ENCODE peak calls at places on chromosome 14, in seven cellular contexts. T, Z, P, D, E, O and F are unnamed samples.
A peak's percentile ranks its signal among the peaks of the same experiment; 100 is the strongest.

GRCh38 chr14:86654558-86655184 is 1124.7 kb downstream of the FLRT2 start:
- DNase-seq in P (peak; percentile 67), O (peak; percentile 22), E (peak; percentile 3), D (peak; percentile 71), Z (no peak), T (peak; percentile 37), F (peak; percentile 66)

GRCh38 chr14:59739794-59740193 is 130.8 kb downstream of the RTN1 start:
- DNase-seq in O (no peak), Z (no peak), T (peak; percentile 60), D (peak; percentile 8), P (no peak), E (peak; percentile 88), F (peak; percentile 8)

GRCh38 chr14:79596531-79596930 is 614.8 kb downstream of the DIO2 start:
- DNase-seq in P (peak; percentile 89), E (no peak), Z (no peak), O (no peak), D (no peak), T (no peak), F (peak; percentile 77)

GRCh38 chr14:49954171-49954631 is 61.3 kb downstream of the ARF6 start:
- DNase-seq in Z (no peak), O (peak; percentile 60), T (no peak), D (peak; percentile 91), E (no peak), P (peak; percentile 46), F (no peak)

GRCh38 chr14:24198845-24199524 is 3.7 kb upstream of the TM9SF1 start:
- DNase-seq in P (no peak), E (no peak), O (no peak), D (no peak), T (no peak), Z (no peak), F (no peak)

GRCh38 chr14:39673141-39674133 is 241.2 kb upstream of the FBXO33 start:
- DNase-seq in O (no peak), T (no peak), E (no peak), Z (peak; percentile 42), D (peak; percentile 14), P (peak; percentile 33), F (peak; percentile 16)

GRCh38 chr14:99918781-99919180 is 125.6 kb downstream of the EML1 start:
- DNase-seq in P (no peak), O (no peak), T (no peak), E (no peak), Z (no peak), D (no peak), F (no peak)

GRCh38 chr14:106210650-106211049 is 684.3 kb downstream of the TMEM121 start:
- DNase-seq in T (no peak), P (no peak), E (no peak), D (no peak), Z (no peak), O (no peak), F (no peak)

GRCh38 chr14:33692762-33693161 is 258.1 kb downstream of the EGLN3 start:
- DNase-seq in T (no peak), P (peak; percentile 92), Z (peak; percentile 71), O (peak; percentile 52), E (no peak), D (peak; percentile 29), F (peak; percentile 78)

GRCh38 chr14:37054869-37055268 is 117.5 kb downstream of the SLC25A21 start:
- DNase-seq in Z (no peak), E (no peak), O (no peak), D (no peak), T (no peak), P (no peak), F (no peak)

GRCh38 chr14:71013551-71014192 is 106.4 kb downstream of the PCNX1 start:
- DNase-seq in T (no peak), P (peak; percentile 13), Z (no peak), O (no peak), D (no peak), E (no peak), F (peak; percentile 22)

GRCh38 chr14:92945959-92946846 is 23.3 kb downstream of the CHGA start:
- DNase-seq in T (peak; percentile 35), D (peak; percentile 75), P (peak; percentile 73), E (no peak), Z (no peak), O (peak; percentile 48), F (peak; percentile 60)

GRCh38 chr14:105397350-105397931 is 897 bp upstream of the TEX22 start:
- DNase-seq in O (no peak), D (no peak), Z (no peak), P (no peak), E (no peak), T (no peak), F (no peak)

GRCh38 chr14:91714805-91715204 is 17.1 kb downstream of the CATSPERB start:
- DNase-seq in P (no peak), T (no peak), D (no peak), O (no peak), Z (no peak), E (no peak), F (no peak)

GRCh38 chr14:54929556-54929955 is 26.9 kb upstream of the GCH1 start:
- DNase-seq in E (no peak), O (no peak), Z (no peak), D (no peak), T (no peak), P (no peak), F (no peak)

GRCh38 chr14:100671906-100672305 is 54.8 kb upstream of the DLK1 start:
- DNase-seq in Z (no peak), E (no peak), T (no peak), D (no peak), O (no peak), P (no peak), F (no peak)

GRCh38 chr14:101740981-101741380 is 20.5 kb upstream of the PPP2R5C start:
- DNase-seq in P (no peak), O (no peak), D (no peak), E (no peak), Z (no peak), T (no peak), F (no peak)

GRCh38 chr14:61426048-61426447 is 104.7 kb downstream of the PRKCH start:
- DNase-seq in E (no peak), O (peak; percentile 76), T (no peak), P (no peak), Z (no peak), D (peak; percentile 79), F (no peak)
- H3K4me3 ChIP-seq in E (no peak overlapping the region), O (no peak overlapping the region), T (no peak overlapping the region), P (no peak overlapping the region), Z (no peak overlapping the region), D (no peak overlapping the region), F (no peak overlapping the region)

GRCh38 chr14:61565181-61565580 is 130.1 kb upstream of the HIF1A start:
- DNase-seq in T (no peak), E (no peak), O (no peak), D (no peak), P (peak; percentile 66), Z (no peak), F (no peak)

GRCh38 chr14:61567838-61568571 is 127.3 kb upstream of the HIF1A start:
- DNase-seq in T (peak; percentile 41), Z (no peak), E (peak; percentile 76), P (no peak), O (no peak), D (no peak), F (no peak)

GRCh38 chr14:61568572-61569011 is 126.7 kb upstream of the HIF1A start:
- DNase-seq in O (no peak), Z (no peak), P (no peak), T (no peak), D (peak; percentile 57), E (peak; percentile 39), F (no peak)

GRCh38 chr14:61565836-61566536 is 129.3 kb upstream of the HIF1A start:
- DNase-seq in P (peak; percentile 92), E (no peak), O (peak; percentile 73), T (no peak), Z (no peak), D (peak; percentile 85), F (peak; percentile 93)

GRCh38 chr14:61566537-61567225 is 128.6 kb upstream of the HIF1A start:
- DNase-seq in P (peak; percentile 83), T (no peak), O (peak; percentile 71), Z (no peak), E (no peak), D (peak; percentile 75), F (peak; percentile 71)
- H3K4me3 ChIP-seq in P (no peak overlapping the region), T (no peak overlapping the region), O (no peak overlapping the region), Z (no peak overlapping the region), E (no peak overlapping the region), D (no peak overlapping the region), F (no peak overlapping the region)

DNA sequence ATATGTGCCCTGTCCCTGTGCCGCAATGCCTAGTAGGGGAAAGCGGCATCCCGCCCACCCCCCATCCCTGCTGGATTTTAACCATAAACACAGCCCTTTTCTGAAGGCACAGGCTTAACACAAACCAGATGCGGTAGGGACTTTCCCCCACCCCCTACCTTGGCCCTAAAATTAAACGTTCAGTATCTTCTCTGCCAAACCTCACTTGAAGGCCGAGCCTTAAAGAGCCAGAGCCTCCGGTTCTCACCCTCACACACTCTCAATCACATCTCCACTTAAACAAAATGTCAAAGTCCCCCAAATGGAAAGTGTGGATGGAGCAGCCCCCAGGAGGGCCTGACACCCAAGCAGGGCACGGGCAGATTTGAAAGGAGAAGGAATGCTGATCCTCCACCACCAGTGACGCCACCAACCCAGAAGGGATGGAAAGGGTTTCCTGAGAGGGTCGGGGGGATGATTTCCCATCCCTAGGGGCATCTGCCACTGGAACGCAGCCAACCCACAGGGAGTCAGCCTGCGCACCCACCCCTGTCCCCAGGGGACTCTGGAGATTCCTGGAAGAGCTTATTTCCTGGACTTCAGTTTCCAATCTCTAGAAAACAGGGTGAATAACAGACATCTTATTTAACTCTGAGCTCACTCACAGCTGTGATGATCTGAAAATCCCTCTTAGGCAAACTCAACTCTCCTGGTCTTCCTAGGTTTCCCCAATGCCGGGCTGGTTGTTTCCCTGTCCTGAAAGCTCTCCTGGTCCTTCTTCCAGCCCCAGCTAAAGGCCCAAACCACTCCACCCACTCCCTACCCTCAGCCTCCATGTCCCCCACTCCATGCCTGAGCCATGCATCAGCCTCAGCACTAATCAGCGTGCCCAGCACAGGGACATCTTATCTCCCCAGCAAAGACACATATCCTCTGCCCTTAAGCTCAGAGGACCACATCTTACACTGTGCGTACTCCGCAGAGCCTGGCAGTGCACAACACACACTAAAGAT is 26.3 kb downstream of the ACTN1 start:
- DNase-seq in Z (peak; percentile 57), O (no peak), D (no peak), P (peak; percentile 70), T (no peak), E (no peak), F (peak; percentile 77)
- H3K4me3 ChIP-seq in Z (no peak overlapping the region), O (no peak overlapping the region), D (no peak overlapping the region), P (no peak overlapping the region), T (peak overlapping the region; percentile 32), E (no peak overlapping the region), F (peak overlapping the region; percentile 21)

GRCh38 chr14:68956728-68957127 is 22.4 kb downstream of the ACTN1 start:
- DNase-seq in Z (no peak), P (peak; percentile 56), T (no peak), O (no peak), D (no peak), E (no peak), F (no peak)
- H3K4me3 ChIP-seq in Z (no peak overlapping the region), P (no peak overlapping the region), T (no peak overlapping the region), O (no peak overlapping the region), D (no peak overlapping the region), E (no peak overlapping the region), F (no peak overlapping the region)